ENCODE peak calls at places on chromosomes 12 and 14, in seven cellular contexts. Z is SK-N-SH, S is endothelial cell of umbilical vein, F is GM12878, D is HepG2, W is K562, K is H1. O is an unnamed sample.

GRCh38 chr12:78398750-78399149 is 465.8 kb upstream of the SYT1 start:
- DNase-seq in Z (no peak), S (no peak), F (no peak), D (no peak), W (no peak), K (no peak), O (no peak)

GRCh38 chr12:53758081-53758769 is 6.4 kb upstream of the CISTR start:
- DNase-seq in Z (no peak), S (no peak), F (no peak), D (no peak), W (no peak), K (no peak), O (no peak)

GRCh38 chr12:85191-85666 is 18.7 kb downstream of the IQSEC3 start:
- DNase-seq in Z (no peak), S (no peak), F (no peak), D (no peak), W (no peak), K (no peak), O (no peak)

GRCh38 chr14:64191756-64192155 is 102.4 kb downstream of the ESR2 start:
- DNase-seq in Z (no peak), S (peak), F (no peak), D (no peak), W (no peak), K (no peak), O (no peak)

GRCh38 chr12:53425515-53426150 is 2.0 kb downstream of the AMHR2 start:
- DNase-seq in Z (no peak), S (no peak), F (no peak), D (no peak), W (peak), K (no peak), O (no peak)

GRCh38 chr14:68332011-68332410 is 460.9 kb downstream of the ZFP36L1 start:
- DNase-seq in Z (no peak), S (no peak), F (no peak), D (no peak), W (no peak), K (no peak), O (no peak)

GRCh38 chr14:96038920-96039632 is at the start of gene C14orf132:
- DNase-seq in Z (peak), S (peak), F (no peak), D (no peak), W (peak), K (no peak), O (peak)

GRCh38 chr12:111309584-111309983 is 59.3 kb downstream of the PHETA1 start:
- DNase-seq in Z (no peak), S (no peak), F (no peak), D (no peak), W (no peak), K (no peak), O (no peak)

GRCh38 chr14:76909266-76909665 is 83.1 kb downstream of the LRRC74A start:
- DNase-seq in Z (no peak), S (no peak), F (no peak), D (no peak), W (peak), K (no peak), O (no peak)

GRCh38 chr12:7351177-7351576 is 47.3 kb downstream of the ACSM4 start:
- DNase-seq in Z (no peak), S (no peak), F (no peak), D (no peak), W (no peak), K (no peak), O (no peak)

GRCh38 chr14:75016815-75017214 is 14.1 kb downstream of the EIF2B2 start:
- DNase-seq in Z (no peak), S (no peak), F (no peak), D (no peak), W (no peak), K (no peak), O (no peak)

GRCh38 chr12:25578739-25579138 is 25.7 kb upstream of the LMNTD1 start:
- DNase-seq in Z (peak), S (no peak), F (no peak), D (no peak), W (no peak), K (no peak), O (no peak)

DNA sequence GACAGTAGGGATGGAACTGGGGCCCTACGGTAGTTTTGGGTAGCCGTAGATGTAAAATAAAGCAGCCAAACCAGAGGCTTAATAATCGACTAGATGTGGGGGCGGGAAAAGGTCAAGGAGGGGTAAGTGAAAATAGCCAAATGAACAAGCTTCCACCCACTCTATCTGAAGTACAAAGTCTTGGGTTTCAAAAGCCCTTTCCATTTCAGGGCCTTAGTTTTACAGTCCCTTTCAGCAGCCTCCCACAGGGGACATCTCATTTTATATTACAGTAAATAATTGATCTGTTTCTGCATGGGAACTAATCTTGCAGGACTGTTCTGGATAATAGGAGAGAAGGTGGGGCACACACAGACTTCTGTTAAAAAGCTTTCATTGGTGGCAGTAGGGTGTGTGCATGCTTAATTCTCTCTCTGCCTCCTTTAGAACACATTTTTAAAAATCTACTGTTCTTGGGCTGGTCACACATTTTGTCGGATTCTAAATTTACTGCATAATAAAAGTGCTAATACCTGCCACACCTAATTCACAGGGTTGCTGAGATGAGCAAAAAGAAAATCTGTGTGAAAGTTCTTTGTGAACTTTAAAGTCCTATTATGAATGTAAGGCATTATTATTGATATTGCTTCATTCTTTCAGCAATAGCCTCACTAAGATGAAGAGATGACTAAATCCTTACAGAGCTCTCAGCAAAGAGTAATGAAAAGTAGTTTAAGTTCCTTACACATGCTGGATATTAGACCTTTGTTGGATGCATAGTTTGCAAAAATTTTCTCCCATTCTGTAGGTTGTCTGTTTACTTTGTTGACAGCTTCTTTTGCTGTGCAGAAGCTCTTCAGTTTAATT is 104.6 kb downstream of the ITPR2 start:
- DNase-seq in Z (no peak), S (no peak), F (peak), D (no peak), W (no peak), K (no peak), O (no peak)
- TF ChIP-seq MAX in Z (no peak), S (no peak), F (no peak), D (no peak), W (no peak), K (no peak), O (no peak)

DNA sequence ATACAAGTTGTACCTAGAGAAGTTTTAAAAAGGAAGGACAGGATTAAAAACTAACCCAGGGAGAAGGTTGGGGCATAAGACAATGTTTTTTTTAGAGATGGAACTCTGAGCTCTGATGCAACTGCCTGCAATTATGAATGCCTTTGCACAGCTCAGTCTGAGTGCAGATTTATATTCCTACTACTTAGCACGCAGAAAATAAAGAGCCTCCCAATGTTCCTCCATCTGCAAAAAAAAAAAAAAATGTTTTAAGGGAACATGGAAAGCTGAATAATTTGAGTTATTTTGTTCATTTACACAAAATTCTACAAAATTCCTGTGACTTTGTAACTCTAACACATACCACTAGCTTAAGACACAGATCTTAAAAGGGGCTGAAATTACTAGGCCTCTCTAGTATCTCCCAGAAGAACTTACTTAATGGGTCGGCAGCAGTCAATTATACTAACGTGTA is 15.7 kb downstream of the CLIP1 start:
- DNase-seq in Z (no peak), S (no peak), F (no peak), D (peak), W (no peak), K (no peak), O (no peak)
- TF ChIP-seq POLR2AphosphoS5 in Z (no peak), S (no peak), F (no peak), D (no peak), W (no peak), K (no peak), O (no peak)

GRCh38 chr12:50803230-50803629 is 39.3 kb downstream of the ATF1 start:
- DNase-seq in Z (no peak), S (no peak), F (no peak), D (no peak), W (no peak), K (no peak), O (no peak)

DNA sequence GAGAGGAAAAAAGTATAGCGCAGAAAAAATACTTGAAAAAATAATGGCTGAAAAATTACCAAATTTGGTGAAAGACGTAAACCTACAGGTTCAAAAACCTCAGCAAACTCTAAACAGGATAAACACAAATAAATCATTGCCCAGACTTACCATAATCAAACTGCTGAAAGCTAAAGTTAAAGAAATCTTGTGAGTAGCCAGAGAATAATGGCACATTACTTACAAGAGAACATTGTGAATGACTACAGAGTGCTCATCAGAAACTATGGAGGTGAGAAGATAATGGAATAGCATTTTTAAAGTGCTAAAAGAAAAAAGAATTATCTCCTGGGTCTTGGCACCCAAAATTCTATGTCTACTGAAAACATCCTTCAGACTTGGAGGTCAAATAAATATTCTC is 36.0 kb downstream of the ATF1 start:
- DNase-seq in Z (peak), S (no peak), F (no peak), D (no peak), W (no peak), K (no peak), O (no peak)
- TF ChIP-seq MAX in Z (no peak), S (no peak), F (no peak), D (no peak), W (no peak), K (no peak), O (no peak)

DNA sequence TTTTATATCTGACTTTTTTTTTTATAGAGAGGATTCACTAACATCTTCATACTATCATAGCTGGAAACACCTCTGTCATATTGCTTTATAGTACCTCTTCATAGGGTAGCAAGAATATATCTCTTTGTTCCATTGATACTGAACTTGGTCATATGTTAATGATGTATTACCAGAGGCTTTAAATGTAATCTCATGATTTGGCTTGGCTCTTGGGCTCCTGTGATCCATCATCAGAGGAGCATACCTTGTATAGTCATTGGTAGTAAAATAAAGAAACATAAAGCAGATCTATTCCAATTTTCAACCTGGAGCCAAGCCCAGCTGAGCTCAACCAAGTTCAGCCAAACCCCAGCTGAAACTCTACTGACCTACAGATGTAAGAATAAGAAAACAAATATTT is 43.2 kb upstream of the GRIN2B start:
- DNase-seq in Z (no peak), S (no peak), F (no peak), D (no peak), W (no peak), K (no peak), O (no peak)
- TF ChIP-seq POLR2AphosphoS5 in Z (no peak), S (no peak), F (no peak), D (no peak), W (no peak), K (no peak), O (no peak)

O was measured in HCT116.